ENCODE peak calls at places on chromosome X, in eight cellular contexts. E, W, T, V, N, P, U and O are unnamed samples.

GRCh38 chrX:142076633-142077032 is 128.5 kb downstream of the MAGEC2 start:
- DNase-seq in P (no peak), W (no peak), T (no peak), E (no peak), U (no peak), V (no peak), N (no peak), O (no peak)

GRCh38 chrX:9341305-9342201 is 123.3 kb upstream of the TBL1X start:
- DNase-seq in V (peak; percentile 83), U (peak; percentile 43), W (peak; percentile 62), T (peak; percentile 65), P (peak; percentile 70), N (peak; percentile 24), E (no peak), O (no peak)

GRCh38 chrX:97897998-97898397 is 1014.3 kb downstream of the RPA4 start:
- DNase-seq in N (no peak), T (no peak), U (no peak), E (no peak), V (no peak), W (no peak), P (no peak), O (no peak)

GRCh38 chrX:3713937-3714434 is 537 bp upstream of the PRKX start:
- DNase-seq in U (peak; percentile 72), P (no peak), T (no peak), V (no peak), E (no peak), N (no peak), W (no peak), O (no peak)

GRCh38 chrX:39381446-39381845 is 580.2 kb downstream of the MID1IP1 start:
- DNase-seq in N (no peak), P (no peak), U (no peak), E (no peak), T (peak; percentile 5), V (no peak), W (no peak), O (no peak)

GRCh38 chrX:119984652-119985051 is 41.1 kb upstream of the NKAP start:
- DNase-seq in V (no peak), W (no peak), N (peak; percentile 27), P (no peak), U (no peak), E (no peak), T (no peak), O (no peak)

GRCh38 chrX:83508006-83508405 is at the start of gene POU3F4:
- DNase-seq in T (no peak), P (no peak), N (no peak), V (no peak), W (no peak), E (no peak), U (peak; percentile 78), O (no peak)

GRCh38 chrX:103404225-103405008 is 28.1 kb downstream of the BEX3 start:
- DNase-seq in E (peak; percentile 78), W (peak; percentile 83), V (no peak), P (peak; percentile 80), N (peak; percentile 23), U (peak; percentile 59), T (peak; percentile 93), O (peak; percentile 33)

GRCh38 chrX:1163231-1163630 is 49.2 kb downstream of the CRLF2 start:
- DNase-seq in N (no peak), T (no peak), W (no peak), P (no peak), V (no peak), E (peak; percentile 58), U (no peak), O (no peak)

GRCh38 chrX:5176766-5177165 is 1051.9 kb downstream of the NLGN4X start:
- DNase-seq in W (no peak), U (no peak), N (no peak), P (no peak), E (no peak), V (peak; percentile 26), T (no peak), O (no peak)

GRCh38 chrX:70001269-70001668 is 48.5 kb downstream of the AWAT2 start:
- DNase-seq in T (peak; percentile 89), V (no peak), E (no peak), U (no peak), P (no peak), W (no peak), N (no peak), O (no peak)

GRCh38 chrX:22742174-22742573 is 257.6 kb upstream of the DDX53 start:
- DNase-seq in E (no peak), P (no peak), V (no peak), W (peak; percentile 10), T (peak; percentile 61), U (no peak), N (no peak), O (peak; percentile 10)

GRCh38 chrX:153750126-153750774 is 13.8 kb upstream of the PLXNB3 start:
- DNase-seq in W (no peak), P (no peak), E (no peak), N (peak; percentile 11), T (no peak), U (peak; percentile 20), V (no peak), O (no peak)

GRCh38 chrX:153755136-153755535 is 8.9 kb upstream of the PLXNB3 start:
- DNase-seq in T (no peak), W (no peak), P (no peak), U (no peak), V (no peak), N (no peak), E (no peak), O (no peak)
- H3K36me3 ChIP-seq in T (no peaks in the 10 kb centered on the region), W (no peaks in the 10 kb centered on the region), P (no peaks in the 10 kb centered on the region), U (no peaks in the 10 kb centered on the region), V (no peaks in the 10 kb centered on the region), N (no peaks in the 10 kb centered on the region), E (no peaks in the 10 kb centered on the region), O (no peaks in the 10 kb centered on the region)

GRCh38 chrX:13752141-13752540 is 17.6 kb downstream of the OFD1 start:
- DNase-seq in E (no peak), N (no peak), V (no peak), T (no peak), W (no peak), U (no peak), P (no peak), O (no peak)
- H3K36me3 ChIP-seq in E (no peaks in the 10 kb centered on the region), N (peaks cover 67% of the 10 kb centered on the region), V (peaks cover 52% of the 10 kb centered on the region), T (peaks cover 54% of the 10 kb centered on the region), W (peaks cover 38% of the 10 kb centered on the region), U (peaks cover 8% of the 10 kb centered on the region), P (peaks cover 17% of the 10 kb centered on the region), O (peaks cover 4% of the 10 kb centered on the region)

GRCh38 chrX:148504412-148504950 is 4.1 kb downstream of the AFF2 start:
- DNase-seq in W (no peak), E (no peak), V (no peak), N (no peak), T (no peak), U (peak; percentile 34), P (no peak), O (no peak)
- H3K36me3 ChIP-seq in W (no peaks in the 10 kb centered on the region), E (no peaks in the 10 kb centered on the region), V (no peaks in the 10 kb centered on the region), N (no peaks in the 10 kb centered on the region), T (no peaks in the 10 kb centered on the region), U (no peaks in the 10 kb centered on the region), P (no peaks in the 10 kb centered on the region), O (no peaks in the 10 kb centered on the region)

GRCh38 chrX:154047266-154047665 is 27.6 kb upstream of the IRAK1 start:
- DNase-seq in V (no peak), W (no peak), E (no peak), P (no peak), U (no peak), T (peak; percentile 67), N (no peak), O (no peak)

GRCh38 chrX:154050113-154050495 is 30.4 kb upstream of the IRAK1 start:
- DNase-seq in V (no peak), P (no peak), W (no peak), T (no peak), N (no peak), U (no peak), E (no peak), O (no peak)

GRCh38 chrX:154049209-154050112 is 29.8 kb upstream of the IRAK1 start:
- DNase-seq in W (no peak), N (no peak), V (no peak), E (no peak), U (no peak), P (no peak), T (no peak), O (no peak)

GRCh38 chrX:154046262-154046771 is 26.6 kb upstream of the IRAK1 start:
- DNase-seq in V (peak; percentile 26), P (peak; percentile 70), E (no peak), T (peak; percentile 94), N (no peak), W (peak; percentile 82), U (no peak), O (peak; percentile 74)

DNA sequence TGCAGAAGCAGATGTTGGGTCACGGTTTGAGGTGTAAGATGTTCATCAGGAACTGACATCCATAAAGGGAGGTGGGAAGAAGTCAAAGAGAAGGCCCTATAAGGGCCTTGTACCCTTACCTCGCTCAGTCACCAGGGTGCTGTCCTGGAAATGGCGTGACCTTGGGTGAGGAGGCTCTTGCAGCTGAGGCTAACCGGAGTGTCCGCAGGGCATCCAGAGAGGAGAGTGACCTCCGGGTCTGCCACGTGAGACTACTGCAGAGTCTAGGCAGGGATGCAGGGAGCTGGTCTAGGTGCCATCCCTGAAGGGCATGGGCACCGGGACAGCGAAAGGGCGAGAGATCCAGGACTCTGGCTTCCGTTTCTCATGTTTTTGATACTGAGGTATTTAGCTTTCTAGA is 28.7 kb upstream of the IRAK1 start:
- DNase-seq in P (no peak), W (no peak), E (no peak), T (no peak), U (no peak), V (no peak), N (no peak), O (no peak)
- H3K36me3 ChIP-seq in P (no peaks in the 10 kb centered on the region), W (no peaks in the 10 kb centered on the region), E (no peaks in the 10 kb centered on the region), T (no peaks in the 10 kb centered on the region), U (no peaks in the 10 kb centered on the region), V (peaks cover 3% of the 10 kb centered on the region), N (peaks cover 37% of the 10 kb centered on the region), O (no peaks in the 10 kb centered on the region)

GRCh38 chrX:48975541-48975940 is 3.9 kb upstream of the KCND1 start:
- DNase-seq in T (no peak), V (no peak), P (no peak), W (no peak), U (no peak), E (no peak), N (no peak), O (no peak)

GRCh38 chrX:48983081-48983480 is 11.4 kb upstream of the KCND1 start:
- DNase-seq in V (no peak), P (no peak), T (no peak), W (no peak), N (no peak), U (no peak), E (no peak), O (no peak)

GRCh38 chrX:48976086-48976485 is 4.4 kb upstream of the KCND1 start:
- DNase-seq in V (no peak), W (no peak), P (no peak), N (no peak), U (no peak), E (no peak), T (no peak), O (no peak)

GRCh38 chrX:48978226-48978625 is 6.6 kb upstream of the KCND1 start:
- DNase-seq in V (no peak), W (no peak), E (no peak), U (no peak), P (no peak), N (no peak), T (no peak), O (no peak)

DNA sequence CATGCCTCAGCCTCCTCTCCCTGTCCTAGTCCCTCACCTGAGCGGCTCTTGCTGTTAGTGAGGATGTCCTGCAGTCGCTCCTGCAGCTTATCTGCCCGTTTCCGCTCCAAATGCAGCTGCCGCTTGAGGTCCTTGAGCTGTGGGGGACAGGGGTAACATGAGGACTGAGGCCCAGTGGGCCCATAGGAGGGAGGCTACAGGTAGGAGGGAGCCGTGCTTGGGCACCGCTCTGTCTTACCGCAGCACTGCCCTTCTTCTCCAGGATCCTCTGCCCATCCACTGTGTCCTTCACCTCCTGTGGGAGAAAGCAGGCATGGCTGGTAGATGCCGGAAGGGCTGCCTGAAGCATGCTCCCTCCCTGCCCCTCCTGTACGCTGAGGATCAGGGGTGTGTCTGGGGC is 9.5 kb upstream of the KCND1 start:
- DNase-seq in P (no peak), U (no peak), E (no peak), W (no peak), T (no peak), V (no peak), N (no peak), O (no peak)
- H3K36me3 ChIP-seq in P (peaks cover 6% of the 10 kb centered on the region), U (peaks cover 33% of the 10 kb centered on the region), E (peaks cover 54% of the 10 kb centered on the region), W (peaks cover 49% of the 10 kb centered on the region), T (peaks cover 13% of the 10 kb centered on the region), V (peaks cover 15% of the 10 kb centered on the region), N (peaks cover 27% of the 10 kb centered on the region), O (peaks cover 14% of the 10 kb centered on the region)